ENCODE peak calls at places on chromosomes 11 and 22, in four cellular contexts. I is glutamatergic neuron, N is H9, J is GM13976. R is an unnamed sample.

GRCh38 chr11:108906329-108906728 is 241.5 kb downstream of the DDX10 start:
- DNase-seq in I (no peak), N (no peak), J (no peak), R (no peak)

GRCh38 chr11:76436020-76436419 is 8.8 kb upstream of the EMSY start:
- DNase-seq in I (no peak), N (no peak), J (no peak), R (no peak)

GRCh38 chr11:8934735-8935478 is 2.2 kb upstream of the C11orf16 start:
- DNase-seq in I (no peak), N (no peak), J (no peak), R (no peak)

GRCh38 chr11:77086521-77087472 is 15.8 kb upstream of the OMP start:
- DNase-seq in I (peak), N (no peak), J (no peak), R (no peak)

GRCh38 chr11:17927643-17928343 is 85.1 kb downstream of the SERGEF start:
- DNase-seq in I (no peak), N (no peak), J (no peak), R (no peak)

GRCh38 chr11:109984634-109985289 is 108.4 kb upstream of the ZC3H12C start:
- DNase-seq in I (no peak), N (no peak), J (peak), R (no peak)

GRCh38 chr11:32391965-32392553 is 43.3 kb downstream of the WT1 start:
- DNase-seq in I (no peak), N (no peak), J (no peak), R (no peak)

GRCh38 chr11:12316432-12316831 is 60.9 kb upstream of the PARVA start:
- DNase-seq in I (no peak), N (no peak), J (no peak), R (no peak)

GRCh38 chr11:134258577-134258976 is 5.2 kb downstream of the ACAD8 start:
- DNase-seq in I (no peak), N (no peak), J (no peak), R (no peak)

GRCh38 chr11:119249671-119250010 is 43.5 kb downstream of the CBL start:
- DNase-seq in I (no peak), N (no peak), J (no peak), R (no peak)

GRCh38 chr11:113204280-113204679 is 110.1 kb upstream of the TTC12 start:
- DNase-seq in I (no peak), N (no peak), J (no peak), R (no peak)

GRCh38 chr11:128642571-128642970 is 51.3 kb upstream of the FLI1 start:
- DNase-seq in I (no peak), N (no peak), J (no peak), R (no peak)

GRCh38 chr11:75337195-75337654 is 14.2 kb downstream of the ARRB1 start:
- DNase-seq in I (no peak), N (no peak), J (no peak), R (no peak)

GRCh38 chr11:38019072-38019775 is 1421.2 kb upstream of the RAG2 start:
- DNase-seq in I (no peak), N (peak), J (no peak), R (no peak)

GRCh38 chr11:105392546-105392945 is 217.3 kb upstream of the GRIA4 start:
- DNase-seq in I (no peak), N (no peak), J (no peak), R (no peak)

GRCh38 chr22:26377170-26377825 is 51.8 kb upstream of the ASPHD2 start:
- DNase-seq in I (no peak), N (peak), J (no peak), R (peak)
- TF ChIP-seq CTCF in I (no peak), N (peak), J (peak), R (no peak)

DNA sequence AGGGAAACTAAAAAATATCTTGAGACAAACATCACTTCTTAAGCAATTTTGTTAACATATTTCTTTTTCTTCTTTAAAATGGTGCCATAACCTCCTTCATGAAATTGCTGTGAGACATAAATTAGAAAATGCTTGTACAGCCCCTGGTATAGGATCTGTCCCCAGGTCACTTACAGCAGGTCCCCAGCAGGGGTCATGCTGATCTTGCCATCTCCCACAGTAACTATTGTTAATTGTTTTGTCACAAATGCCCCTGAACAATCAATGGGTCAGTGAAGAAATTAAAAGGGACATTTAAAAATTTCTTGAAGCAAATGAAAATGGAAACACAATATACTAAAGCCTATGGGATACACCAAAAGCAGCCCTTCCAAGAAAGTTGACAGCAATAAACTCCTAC is 99.8 kb upstream of the OR4B1 start:
- DNase-seq in I (no peak), N (no peak), J (no peak), R (no peak)
- TF ChIP-seq CTCF in I (peak), N (peak), J (no peak), R (peak)

GRCh38 chr22:34975721-34976120 is 90.2 kb upstream of the ISX start:
- DNase-seq in I (no peak), N (peak), J (no peak), R (no peak)
- TF ChIP-seq CTCF in I (no peak), N (peak), J (no peak), R (no peak)

GRCh38 chr11:111762526-111762925 is 3.7 kb downstream of the PPP2R1B start:
- DNase-seq in I (no peak), N (no peak), J (no peak), R (no peak)

GRCh38 chr11:111764621-111765020 is 1.6 kb downstream of the PPP2R1B start:
- DNase-seq in I (no peak), N (no peak), J (no peak), R (no peak)

GRCh38 chr11:111761056-111761455 is 5.1 kb downstream of the PPP2R1B start:
- DNase-seq in I (no peak), N (no peak), J (no peak), R (no peak)

GRCh38 chr11:111765320-111765983 is 737 bp downstream of the PPP2R1B start:
- DNase-seq in I (peak), N (no peak), J (no peak), R (no peak)

DNA sequence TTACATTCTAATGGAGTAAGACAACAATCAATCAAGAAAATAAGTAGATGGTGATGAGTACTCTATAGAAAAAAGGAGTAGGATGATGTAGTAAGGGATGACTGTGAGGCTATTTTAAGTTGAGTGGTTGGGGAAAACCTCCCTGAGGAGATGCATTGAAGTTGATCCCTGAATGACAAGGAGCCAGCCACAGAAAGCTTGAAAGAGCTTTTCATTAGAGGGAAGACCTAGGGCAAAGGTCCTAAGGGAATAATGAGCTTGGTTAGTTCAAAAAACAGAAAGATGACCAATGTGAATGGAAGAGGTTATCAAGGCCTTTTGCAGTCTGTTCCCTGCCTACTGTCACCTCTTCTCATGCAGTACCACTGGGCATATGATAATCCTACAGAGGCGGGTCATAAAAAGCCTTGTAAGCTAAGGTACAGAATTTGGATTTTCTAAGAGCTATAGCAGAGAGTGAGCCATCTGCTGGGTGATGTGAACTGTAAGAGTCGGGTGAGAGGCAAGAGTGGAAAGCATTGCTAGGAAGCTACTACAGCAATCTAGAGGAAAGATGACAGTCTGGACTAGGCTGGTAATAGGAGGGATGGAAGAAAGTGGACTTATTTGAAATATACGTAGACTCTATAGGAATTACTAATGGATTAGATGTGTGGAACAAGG is 3.1 kb downstream of the PPP2R1B start:
- DNase-seq in I (no peak), N (no peak), J (no peak), R (no peak)
- TF ChIP-seq CTCF in I (no peak), N (no peak), J (no peak), R (peak)

R was measured in dorsolateral prefrontal cortex.